ENCODE peak calls at places on chromosomes 13 and 19, in four cellular contexts. One of them, this sample, is unnamed.

GRCh38 chr13:113904411-113904810 is 40.5 kb upstream of the GAS6 start:
- DNase-seq in CD8-positive, alpha-beta memory T cell: no peak
- DNase-seq in tibial artery: peak; percentile 75
- DNase-seq in IMR-90: peak; percentile 43
- DNase-seq in this sample: no peak

GRCh38 chr13:20973886-20974285 is 71.3 kb upstream of the XPO4 start:
- DNase-seq in IMR-90: no peak
- DNase-seq in CD8-positive, alpha-beta memory T cell: no peak
- DNase-seq in tibial artery: no peak
- DNase-seq in this sample: no peak

GRCh38 chr19:50562329-50562728 is 5.9 kb downstream of the LRRC4B start:
- DNase-seq in IMR-90: no peak
- DNase-seq in tibial artery: no peak
- DNase-seq in CD8-positive, alpha-beta memory T cell: peak; percentile 11
- DNase-seq in this sample: no peak

GRCh38 chr19:33641261-33641660 is 19.5 kb downstream of the CHST8 start:
- DNase-seq in tibial artery: no peak
- DNase-seq in CD8-positive, alpha-beta memory T cell: no peak
- DNase-seq in IMR-90: no peak
- DNase-seq in this sample: no peak

GRCh38 chr19:18488403-18488723 is 33.5 kb downstream of the ELL start:
- DNase-seq in IMR-90: no peak
- DNase-seq in tibial artery: no peak
- DNase-seq in CD8-positive, alpha-beta memory T cell: no peak
- DNase-seq in this sample: no peak

GRCh38 chr13:33349314-33349995 is 63.9 kb upstream of the STARD13 start:
- DNase-seq in IMR-90: no peak
- DNase-seq in tibial artery: peak; percentile 74
- DNase-seq in CD8-positive, alpha-beta memory T cell: no peak
- DNase-seq in this sample: no peak

GRCh38 chr13:71771144-71771543 is 95.9 kb downstream of the DACH1 start:
- DNase-seq in IMR-90: no peak
- DNase-seq in tibial artery: no peak
- DNase-seq in CD8-positive, alpha-beta memory T cell: no peak
- DNase-seq in this sample: no peak

GRCh38 chr13:111323549-111323948 is 3.1 kb downstream of the TEX29 start:
- DNase-seq in CD8-positive, alpha-beta memory T cell: no peak
- DNase-seq in tibial artery: peak; percentile 19
- DNase-seq in IMR-90: no peak
- DNase-seq in this sample: no peak

GRCh38 chr13:33744589-33745369 is 73.2 kb upstream of the RFC3 start:
- DNase-seq in CD8-positive, alpha-beta memory T cell: no peak
- DNase-seq in IMR-90: no peak
- DNase-seq in tibial artery: no peak
- DNase-seq in this sample: no peak

GRCh38 chr13:99377641-99378040 is 70.4 kb upstream of the GPR183 start:
- DNase-seq in tibial artery: no peak
- DNase-seq in IMR-90: no peak
- DNase-seq in CD8-positive, alpha-beta memory T cell: no peak
- DNase-seq in this sample: no peak

GRCh38 chr19:35106291-35106583 is 9.4 kb upstream of the FXYD3 start:
- DNase-seq in CD8-positive, alpha-beta memory T cell: no peak
- DNase-seq in tibial artery: no peak
- DNase-seq in IMR-90: no peak
- DNase-seq in this sample: no peak

GRCh38 chr13:71866173-71867091 is 572 bp downstream of the DACH1 start:
- DNase-seq in IMR-90: no peak
- DNase-seq in CD8-positive, alpha-beta memory T cell: no peak
- DNase-seq in tibial artery: no peak
- DNase-seq in this sample: no peak

GRCh38 chr19:1384478-1385110 is 887 bp downstream of the NDUFS7 start:
- DNase-seq in tibial artery: no peak
- DNase-seq in CD8-positive, alpha-beta memory T cell: no peak
- DNase-seq in IMR-90: no peak
- DNase-seq in this sample: no peak

GRCh38 chr13:78228211-78228610 is 309.6 kb upstream of the EDNRB start:
- DNase-seq in tibial artery: no peak
- DNase-seq in IMR-90: no peak
- DNase-seq in CD8-positive, alpha-beta memory T cell: no peak
- DNase-seq in this sample: no peak

GRCh38 chr19:48964205-48965032 is 690 bp upstream of the FTL start:
- DNase-seq in tibial artery: peak; percentile 75
- DNase-seq in CD8-positive, alpha-beta memory T cell: no peak
- DNase-seq in IMR-90: peak; percentile 44
- DNase-seq in this sample: no peak

GRCh38 chr19:51803965-51804364 is 9.0 kb downstream of the FPR3 start:
- DNase-seq in IMR-90: no peak
- DNase-seq in tibial artery: no peak
- DNase-seq in CD8-positive, alpha-beta memory T cell: no peak
- DNase-seq in this sample: no peak

GRCh38 chr19:29277107-29277506 is 64.2 kb upstream of the UQCRFS1 start:
- DNase-seq in CD8-positive, alpha-beta memory T cell: peak; percentile 75
- DNase-seq in IMR-90: no peak
- DNase-seq in tibial artery: no peak
- DNase-seq in this sample: no peak

GRCh38 chr19:40920300-40921004 is 38.4 kb upstream of the CYP2A7 start:
- DNase-seq in tibial artery: no peak
- DNase-seq in IMR-90: no peak
- DNase-seq in CD8-positive, alpha-beta memory T cell: no peak
- DNase-seq in this sample: no peak

GRCh38 chr13:77386046-77386445 is 59.2 kb upstream of the MYCBP2 start:
- DNase-seq in IMR-90: no peak
- DNase-seq in tibial artery: no peak
- DNase-seq in CD8-positive, alpha-beta memory T cell: no peak
- DNase-seq in this sample: no peak

GRCh38 chr13:46992383-46992952 is 95.6 kb upstream of the HTR2A start:
- DNase-seq in IMR-90: no peak
- DNase-seq in tibial artery: no peak
- DNase-seq in CD8-positive, alpha-beta memory T cell: no peak
- DNase-seq in this sample: no peak

GRCh38 chr13:84491952-84492351 is 609.7 kb upstream of the SLITRK1 start:
- DNase-seq in IMR-90: no peak
- DNase-seq in tibial artery: no peak
- DNase-seq in CD8-positive, alpha-beta memory T cell: no peak
- DNase-seq in this sample: no peak

GRCh38 chr19:6279931-6280591 is at the start of gene MLLT1:
- DNase-seq in tibial artery: peak; percentile 99
- DNase-seq in IMR-90: peak; percentile 96
- DNase-seq in CD8-positive, alpha-beta memory T cell: peak; percentile 95
- DNase-seq in this sample: peak; percentile 93

GRCh38 chr19:17052439-17052838 is 22.8 kb downstream of the HAUS8 start:
- DNase-seq in tibial artery: no peak
- DNase-seq in CD8-positive, alpha-beta memory T cell: no peak
- DNase-seq in IMR-90: peak; percentile 59
- DNase-seq in this sample: no peak

GRCh38 chr13:30744056-30744684 is 8.8 kb downstream of the ALOX5AP start:
- DNase-seq in tibial artery: no peak
- DNase-seq in IMR-90: peak; percentile 61
- DNase-seq in CD8-positive, alpha-beta memory T cell: peak; percentile 95
- DNase-seq in this sample: no peak

GRCh38 chr13:47175172-47175806 is 278.4 kb upstream of the HTR2A start:
- DNase-seq in IMR-90: peak; percentile 95
- DNase-seq in tibial artery: no peak
- DNase-seq in CD8-positive, alpha-beta memory T cell: no peak
- DNase-seq in this sample: no peak

GRCh38 chr13:98317573-98318171 is 140.6 kb upstream of the RNF113B start:
- DNase-seq in tibial artery: no peak
- DNase-seq in CD8-positive, alpha-beta memory T cell: no peak
- DNase-seq in IMR-90: no peak
- DNase-seq in this sample: no peak

GRCh38 chr19:13633109-13633508 is 126.8 kb upstream of the CACNA1A start:
- DNase-seq in tibial artery: no peak
- DNase-seq in IMR-90: peak; percentile 79
- DNase-seq in CD8-positive, alpha-beta memory T cell: no peak
- DNase-seq in this sample: no peak

GRCh38 chr19:28914173-28914572 is 298.8 kb downstream of the UQCRFS1 start:
- DNase-seq in tibial artery: no peak
- DNase-seq in IMR-90: no peak
- DNase-seq in CD8-positive, alpha-beta memory T cell: no peak
- DNase-seq in this sample: no peak

GRCh38 chr13:65783383-65783782 is 1446.8 kb downstream of the PCDH9 start:
- DNase-seq in CD8-positive, alpha-beta memory T cell: no peak
- DNase-seq in IMR-90: no peak
- DNase-seq in tibial artery: no peak
- DNase-seq in this sample: no peak

GRCh38 chr13:45119469-45119989 is 781 bp upstream of the GTF2F2 start:
- DNase-seq in CD8-positive, alpha-beta memory T cell: peak; percentile 79
- DNase-seq in IMR-90: peak; percentile 77
- DNase-seq in tibial artery: no peak
- DNase-seq in this sample: no peak

GRCh38 chr13:110197041-110197440 is 109.9 kb downstream of the COL4A1 start:
- DNase-seq in IMR-90: peak; percentile 57
- DNase-seq in tibial artery: no peak
- DNase-seq in CD8-positive, alpha-beta memory T cell: no peak
- DNase-seq in this sample: no peak

GRCh38 chr19:43776285-43776684 is 4.5 kb downstream of the KCNN4 start:
- DNase-seq in tibial artery: no peak
- DNase-seq in CD8-positive, alpha-beta memory T cell: no peak
- DNase-seq in IMR-90: no peak
- DNase-seq in this sample: no peak

GRCh38 chr13:91139232-91139631 is 208.3 kb upstream of the MIR17HG start:
- DNase-seq in IMR-90: no peak
- DNase-seq in CD8-positive, alpha-beta memory T cell: no peak
- DNase-seq in tibial artery: no peak
- DNase-seq in this sample: no peak

GRCh38 chr19:53019684-53020083 is 6.0 kb downstream of the ERVV-1 start:
- DNase-seq in IMR-90: no peak
- DNase-seq in tibial artery: no peak
- DNase-seq in CD8-positive, alpha-beta memory T cell: peak; percentile 60
- DNase-seq in this sample: no peak

GRCh38 chr13:39451860-39452301 is 151.1 kb downstream of the LHFPL6 start:
- DNase-seq in tibial artery: peak; percentile 60
- DNase-seq in CD8-positive, alpha-beta memory T cell: no peak
- DNase-seq in IMR-90: peak; percentile 30
- DNase-seq in this sample: peak; percentile 40

GRCh38 chr13:31421756-31422155 is 222.0 kb downstream of the B3GLCT start:
- DNase-seq in tibial artery: no peak
- DNase-seq in CD8-positive, alpha-beta memory T cell: no peak
- DNase-seq in IMR-90: no peak
- DNase-seq in this sample: no peak

GRCh38 chr19:1172353-1173159 is 1.5 kb downstream of the SBNO2 start:
- DNase-seq in CD8-positive, alpha-beta memory T cell: no peak
- DNase-seq in IMR-90: peak; percentile 48
- DNase-seq in tibial artery: peak; percentile 86
- DNase-seq in this sample: no peak

GRCh38 chr13:35856084-35856483 is 275.1 kb downstream of the DCLK1 start:
- DNase-seq in CD8-positive, alpha-beta memory T cell: no peak
- DNase-seq in tibial artery: no peak
- DNase-seq in IMR-90: no peak
- DNase-seq in this sample: no peak

GRCh38 chr19:33819875-33820781 is 23.5 kb downstream of the KCTD15 start:
- DNase-seq in CD8-positive, alpha-beta memory T cell: no peak
- DNase-seq in tibial artery: peak; percentile 92
- DNase-seq in IMR-90: peak; percentile 12
- DNase-seq in this sample: peak; percentile 43

GRCh38 chr19:40962460-40962961 is 28.6 kb upstream of the CYP2B6 start:
- DNase-seq in tibial artery: no peak
- DNase-seq in CD8-positive, alpha-beta memory T cell: no peak
- DNase-seq in IMR-90: no peak
- DNase-seq in this sample: no peak

GRCh38 chr19:45782162-45782623 is at the start of gene DMPK:
- DNase-seq in CD8-positive, alpha-beta memory T cell: no peak
- DNase-seq in tibial artery: peak; percentile 86
- DNase-seq in IMR-90: no peak
- DNase-seq in this sample: no peak
- H3K4me1 ChIP-seq in CD8-positive, alpha-beta memory T cell: peaks cover 20% of the 10 kb centered on the region
- H3K4me1 ChIP-seq in tibial artery: peaks cover 47% of the 10 kb centered on the region
- H3K4me1 ChIP-seq in IMR-90: peaks cover 30% of the 10 kb centered on the region
- H3K4me1 ChIP-seq in this sample: peaks cover 37% of the 10 kb centered on the region

GRCh38 chr19:42282036-42282762 is 13.1 kb downstream of the CIC start:
- DNase-seq in IMR-90: peak; percentile 34
- DNase-seq in CD8-positive, alpha-beta memory T cell: no peak
- DNase-seq in tibial artery: peak; percentile 72
- DNase-seq in this sample: no peak
- H3K4me1 ChIP-seq in IMR-90: peaks cover 60% of the 10 kb centered on the region
- H3K4me1 ChIP-seq in CD8-positive, alpha-beta memory T cell: peaks cover 59% of the 10 kb centered on the region
- H3K4me1 ChIP-seq in tibial artery: peaks cover 78% of the 10 kb centered on the region
- H3K4me1 ChIP-seq in this sample: peaks cover 75% of the 10 kb centered on the region

GRCh38 chr13:43878897-43879322 is 630 bp downstream of the CCDC122 start:
- DNase-seq in CD8-positive, alpha-beta memory T cell: peak; percentile 56
- DNase-seq in IMR-90: peak; percentile 81
- DNase-seq in tibial artery: peak; percentile 86
- DNase-seq in this sample: peak; percentile 33
- H3K4me1 ChIP-seq in CD8-positive, alpha-beta memory T cell: peaks cover 14% of the 10 kb centered on the region
- H3K4me1 ChIP-seq in IMR-90: peaks cover 10% of the 10 kb centered on the region
- H3K4me1 ChIP-seq in tibial artery: no peaks in the 10 kb centered on the region
- H3K4me1 ChIP-seq in this sample: no peaks in the 10 kb centered on the region

DNA sequence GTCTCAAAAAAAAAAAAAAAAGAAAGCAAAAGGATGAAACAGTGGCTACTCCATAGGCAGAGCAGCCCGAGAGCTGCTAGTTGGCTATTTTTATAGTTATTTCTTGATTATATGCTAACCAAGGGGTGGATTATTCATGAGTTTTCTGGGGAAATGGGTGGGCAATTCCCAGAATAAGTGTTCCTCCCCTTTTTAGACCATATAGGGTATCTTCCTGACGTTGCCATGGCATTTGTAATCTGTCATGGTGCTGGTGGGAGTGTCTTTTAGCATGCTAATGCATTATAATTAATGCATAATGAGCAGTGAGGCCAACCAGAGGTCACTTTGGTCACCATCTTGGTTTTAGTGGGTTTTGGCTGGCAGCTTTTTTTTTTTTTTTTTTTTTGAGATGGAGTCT is 25.4 kb upstream of the OR10H1 start:
- DNase-seq in IMR-90: no peak
- DNase-seq in CD8-positive, alpha-beta memory T cell: no peak
- DNase-seq in tibial artery: no peak
- DNase-seq in this sample: no peak
- H3K4me1 ChIP-seq in IMR-90: no peaks in the 10 kb centered on the region
- H3K4me1 ChIP-seq in CD8-positive, alpha-beta memory T cell: peaks cover 36% of the 10 kb centered on the region
- H3K4me1 ChIP-seq in tibial artery: peaks cover 2% of the 10 kb centered on the region
- H3K4me1 ChIP-seq in this sample: no peaks in the 10 kb centered on the region

GRCh38 chr19:10106100-10106936 is at the start of gene PPAN:
- DNase-seq in CD8-positive, alpha-beta memory T cell: peak; percentile 99
- DNase-seq in IMR-90: peak; percentile 98
- DNase-seq in tibial artery: peak; percentile 98
- DNase-seq in this sample: peak; percentile 99

GRCh38 chr19:10107254-10107653 is 1.1 kb downstream of the PPAN start:
- DNase-seq in IMR-90: no peak
- DNase-seq in tibial artery: no peak
- DNase-seq in CD8-positive, alpha-beta memory T cell: no peak
- DNase-seq in this sample: no peak

GRCh38 chr19:10105241-10106099 is 692 bp upstream of the PPAN start:
- DNase-seq in CD8-positive, alpha-beta memory T cell: peak; percentile 88
- DNase-seq in tibial artery: no peak
- DNase-seq in IMR-90: no peak
- DNase-seq in this sample: no peak

GRCh38 chr19:10109528-10109927 is 2.0 kb upstream of the P2RY11 start:
- DNase-seq in CD8-positive, alpha-beta memory T cell: peak; percentile 45
- DNase-seq in IMR-90: no peak
- DNase-seq in tibial artery: no peak
- DNase-seq in this sample: no peak

GRCh38 chr19:10107817-10108367 is 1.7 kb downstream of the PPAN start:
- DNase-seq in tibial artery: no peak
- DNase-seq in CD8-positive, alpha-beta memory T cell: no peak
- DNase-seq in IMR-90: no peak
- DNase-seq in this sample: no peak
- H3K4me1 ChIP-seq in tibial artery: peaks cover 19% of the 10 kb centered on the region
- H3K4me1 ChIP-seq in CD8-positive, alpha-beta memory T cell: peaks cover 69% of the 10 kb centered on the region
- H3K4me1 ChIP-seq in IMR-90: peaks cover 2% of the 10 kb centered on the region
- H3K4me1 ChIP-seq in this sample: no peaks in the 10 kb centered on the region